ENCODE peak calls at places on chromosomes 13 and 19, in six cellular contexts. C is transverse colon, H is astrocyte of the spinal cord, S is brain microvascular endothelial cell, J is aorta, O is ascending aorta. G is an unnamed sample.

GRCh38 chr13:40191186-40191980 is 475.1 kb downstream of the FOXO1 start:
- DNase-seq in C (no peak), H (peak; percentile 24), S (peak; percentile 39), J (no peak), O (no peak), G (peak; percentile 26)

GRCh38 chr13:32056316-32056715 is 24.7 kb downstream of the FRY start:
- DNase-seq in C (peak; percentile 35), H (no peak), S (no peak), J (no peak), O (no peak), G (no peak)

GRCh38 chr13:51729853-51730553 is 74.0 kb downstream of the DHRS12 start:
- DNase-seq in C (peak; percentile 19), H (peak; percentile 92), S (peak; percentile 92), J (peak; percentile 86), O (peak; percentile 29), G (peak; percentile 69)

GRCh38 chr19:48393559-48394330 is at the start of gene GRIN2D:
- DNase-seq in C (peak; percentile 16), H (peak; percentile 24), S (no peak), J (no peak), O (no peak), G (no peak)

GRCh38 chr13:45086484-45086883 is 33.8 kb upstream of the GTF2F2 start:
- DNase-seq in C (no peak), H (no peak), S (no peak), J (no peak), O (no peak), G (peak; percentile 38)

GRCh38 chr13:50691682-50692263 is 151.7 kb downstream of the DLEU7 start:
- DNase-seq in C (no peak), H (no peak), S (peak; percentile 48), J (no peak), O (no peak), G (no peak)

GRCh38 chr19:16660763-16661479 is at the start of gene TMEM38A:
- DNase-seq in C (peak; percentile 75), H (no peak), S (no peak), J (peak; percentile 80), O (no peak), G (peak; percentile 52)

GRCh38 chr13:52128714-52129700 is at the start of gene NEK5:
- DNase-seq in C (peak; percentile 72), H (peak; percentile 49), S (peak; percentile 29), J (peak; percentile 89), O (no peak), G (peak; percentile 80)

GRCh38 chr13:32946558-32946957 is 69.7 kb upstream of the KL start:
- DNase-seq in C (no peak), H (no peak), S (no peak), J (no peak), O (no peak), G (no peak)

GRCh38 chr19:55526216-55527196 is 10.4 kb downstream of the SBK2 start:
- DNase-seq in C (peak; percentile 80), H (peak; percentile 50), S (peak; percentile 62), J (no peak), O (no peak), G (peak; percentile 80)

GRCh38 chr13:101453784-101454201 is 1.3 kb downstream of the ITGBL1 start:
- DNase-seq in C (peak; percentile 9), H (no peak), S (no peak), J (peak; percentile 78), O (no peak), G (no peak)

GRCh38 chr13:37918116-37919100 is 48.8 kb upstream of the TRPC4 start:
- DNase-seq in C (no peak), H (no peak), S (no peak), J (no peak), O (no peak), G (peak; percentile 3)

GRCh38 chr19:40282920-40283319 is 2.2 kb downstream of the AKT2 start:
- DNase-seq in C (no peak), H (no peak), S (no peak), J (peak; percentile 9), O (no peak), G (peak; percentile 68)

GRCh38 chr13:51542358-51542972 is 41.8 kb upstream of the WDFY2 start:
- DNase-seq in C (no peak), H (no peak), S (no peak), J (no peak), O (no peak), G (peak; percentile 38)

GRCh38 chr13:82627183-82627582 is 1255.1 kb downstream of the SLITRK1 start:
- DNase-seq in C (no peak), H (peak; percentile 51), S (peak; percentile 6), J (no peak), O (no peak), G (peak; percentile 47)

GRCh38 chr13:106530907-106531520 is 4.4 kb downstream of the EFNB2 start:
- DNase-seq in C (no peak), H (peak; percentile 31), S (no peak), J (no peak), O (no peak), G (no peak)

GRCh38 chr13:99371956-99372355 is 64.8 kb upstream of the GPR183 start:
- DNase-seq in C (no peak), H (no peak), S (no peak), J (no peak), O (no peak), G (no peak)

GRCh38 chr13:85411608-85412007 is 387.6 kb downstream of the SLITRK6 start:
- DNase-seq in C (no peak), H (no peak), S (no peak), J (no peak), O (no peak), G (no peak)

DNA sequence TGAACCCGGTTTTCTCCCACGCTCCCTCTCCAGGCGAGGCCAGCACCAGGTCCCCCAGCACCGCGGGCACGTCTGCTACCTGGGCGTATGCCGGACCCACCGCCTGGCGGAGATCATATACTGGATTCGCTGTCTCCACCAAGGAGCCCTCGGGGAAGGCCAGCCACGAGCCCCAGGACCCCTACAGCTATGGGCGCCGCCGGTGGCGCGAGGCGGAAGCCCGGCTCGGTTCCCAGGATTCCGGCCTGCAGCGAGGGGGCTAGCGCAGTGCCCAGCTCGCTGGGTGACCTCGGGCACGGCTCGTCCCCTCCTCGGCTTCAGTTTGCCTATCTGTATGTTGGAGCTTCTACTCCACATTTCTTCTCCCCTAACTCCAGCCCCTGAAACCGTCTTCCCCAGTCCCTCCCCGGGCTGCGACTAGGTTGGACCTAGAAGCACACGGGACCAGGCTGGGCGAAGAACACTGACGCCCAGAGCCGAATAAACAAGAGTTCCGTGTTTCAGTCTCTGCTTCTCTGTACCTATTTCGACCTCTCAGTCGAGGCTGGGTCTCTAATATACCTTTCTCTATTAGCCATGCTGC is 752 bp upstream of the CPT1C start:
- DNase-seq in C (no peak), H (no peak), S (no peak), J (no peak), O (no peak), G (peak; percentile 55)
- H3K4me3 ChIP-seq in C (peak overlapping the region; percentile 20), H (peak overlapping the region; percentile 53), S (peak overlapping the region; percentile 52), J (peak overlapping the region; percentile 3), O (peak overlapping the region; percentile 65), G (peak overlapping the region; percentile 72)

GRCh38 chr13:30526612-30527217 is 61.0 kb upstream of the HMGB1 start:
- DNase-seq in C (no peak), H (peak; percentile 0), S (peak; percentile 6), J (no peak), O (no peak), G (no peak)
- H3K4me3 ChIP-seq in C (no peak overlapping the region), H (no peak overlapping the region), S (no peak overlapping the region), J (no peak overlapping the region), O (no peak overlapping the region), G (no peak overlapping the region)

DNA sequence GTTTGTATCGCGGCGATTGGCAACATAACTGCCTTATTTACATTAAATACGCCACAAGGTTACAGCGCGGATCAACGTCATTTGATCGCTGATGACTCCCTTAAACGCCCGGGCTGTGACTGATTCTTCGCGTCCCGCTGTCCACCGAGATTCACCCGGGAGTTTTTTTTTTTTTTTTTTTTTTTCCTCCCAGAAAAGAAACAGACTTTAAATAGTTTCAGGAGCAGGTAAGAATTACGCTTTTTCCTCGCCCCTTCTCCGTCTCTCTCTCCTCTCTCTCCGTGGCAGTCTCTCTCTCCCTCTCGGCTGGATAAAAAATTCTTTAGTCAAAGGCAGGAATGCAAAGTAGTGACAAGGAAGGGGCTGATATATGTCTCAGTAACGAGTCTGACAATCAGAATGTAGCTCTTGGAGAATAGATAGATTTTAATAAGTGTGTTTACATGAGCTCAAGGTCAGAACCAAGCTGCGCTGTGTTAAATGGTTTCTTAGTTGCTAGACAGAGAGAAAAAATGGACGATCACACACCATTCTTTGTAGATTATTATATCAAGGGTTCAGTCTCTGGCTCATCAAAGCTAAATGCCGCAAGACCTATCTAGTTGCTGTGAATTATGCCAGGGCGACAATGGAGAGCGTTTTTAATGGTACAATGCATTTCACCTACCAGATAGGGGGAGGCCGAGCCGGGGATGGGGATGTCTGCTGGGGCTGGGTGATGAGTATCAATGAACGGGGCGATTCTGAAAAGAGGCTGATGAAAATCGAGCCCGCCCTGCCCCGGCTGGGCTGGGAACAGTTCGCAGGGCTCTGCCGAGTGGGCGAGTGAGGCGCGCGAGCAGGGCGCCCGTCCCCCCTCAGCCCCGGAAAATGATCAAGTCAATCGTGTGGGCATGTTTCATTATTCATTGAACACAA is 147.2 kb upstream of the ZNF536 start:
- DNase-seq in C (no peak), H (no peak), S (no peak), J (no peak), O (no peak), G (no peak)
- H3K4me3 ChIP-seq in C (no peak overlapping the region), H (no peak overlapping the region), S (peak overlapping the region; percentile 27), J (no peak overlapping the region), O (peak overlapping the region; percentile 75), G (peak overlapping the region; percentile 68)

DNA sequence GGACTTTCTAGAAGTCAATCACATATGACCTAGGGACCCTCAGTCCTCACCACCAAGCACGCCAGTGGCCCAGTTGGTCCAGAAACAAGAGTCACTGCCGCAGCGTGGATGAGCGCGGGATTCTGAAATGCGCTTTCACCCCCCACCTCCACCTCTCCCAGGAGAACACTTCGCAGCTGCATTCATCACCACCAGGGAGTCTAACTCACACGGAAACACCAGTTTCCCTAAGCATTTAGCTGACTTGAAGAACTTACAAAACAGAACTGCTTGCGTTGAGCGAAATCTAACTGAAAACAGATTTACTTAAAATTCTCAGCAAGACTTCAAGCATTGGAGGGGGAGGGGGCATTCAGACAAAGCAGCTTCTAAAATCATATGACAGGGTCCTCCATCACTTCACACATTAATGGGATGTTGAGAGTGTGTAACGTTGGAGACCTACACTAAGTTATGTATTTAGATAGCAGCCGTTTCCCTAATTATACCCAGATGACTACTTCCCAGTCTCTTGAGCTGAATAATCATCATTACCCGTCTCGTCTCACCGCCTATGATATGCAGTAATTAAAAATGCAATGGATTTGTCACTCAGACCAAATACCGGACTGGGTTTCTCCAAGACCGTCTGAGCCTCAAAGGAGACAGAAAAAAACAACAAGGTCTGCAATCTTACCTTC is 258.3 kb upstream of the IRS2 start:
- DNase-seq in C (no peak), H (peak; percentile 35), S (no peak), J (no peak), O (no peak), G (peak; percentile 48)
- H3K4me3 ChIP-seq in C (no peak overlapping the region), H (no peak overlapping the region), S (no peak overlapping the region), J (no peak overlapping the region), O (no peak overlapping the region), G (peak overlapping the region; percentile 23)

DNA sequence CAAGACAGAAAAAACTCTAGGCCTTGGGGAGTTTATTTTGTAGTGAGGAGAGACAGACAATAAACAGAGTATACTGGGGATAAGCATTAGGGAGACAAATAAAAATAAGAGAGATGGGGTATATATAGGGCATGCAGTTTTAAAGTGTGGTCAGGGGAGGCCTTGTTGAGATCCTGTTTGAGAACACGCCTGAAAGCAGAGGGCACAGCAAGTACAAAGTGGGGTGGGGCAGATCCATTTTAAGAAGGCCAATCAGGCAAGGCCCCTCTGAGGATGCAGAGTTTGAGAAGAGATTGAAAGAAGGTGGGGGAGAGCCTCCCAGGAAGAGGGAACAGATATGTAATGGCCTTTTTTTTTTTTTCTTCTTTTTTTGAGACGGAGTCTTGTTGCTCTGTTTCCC is 2.1 kb downstream of the PPP2R1A start:
- DNase-seq in C (no peak), H (no peak), S (no peak), J (no peak), O (no peak), G (no peak)
- H3K4me3 ChIP-seq in C (no peak overlapping the region), H (no peak overlapping the region), S (no peak overlapping the region), J (no peak overlapping the region), O (peak overlapping the region; percentile 91), G (peak overlapping the region; percentile 92)

G was measured in foreskin fibroblast.